ENCODE peak calls at places on chromosomes 11 and 22, in four cellular contexts. One of them, this sample, is unnamed.
A peak's percentile ranks its signal among the peaks of the same experiment; 100 is the strongest.

GRCh38 chr22:38348751-38349496 is 31.7 kb upstream of the CSNK1E start:
- DNase-seq in IMR-90: no peak
- DNase-seq in adrenal gland: peak; percentile 8
- DNase-seq in GM12865: no peak
- DNase-seq in this sample: no peak

GRCh38 chr11:117909611-117910382 is 19.4 kb downstream of the TMPRSS13 start:
- DNase-seq in IMR-90: no peak
- DNase-seq in GM12865: no peak
- DNase-seq in adrenal gland: peak; percentile 75
- DNase-seq in this sample: no peak

GRCh38 chr11:43579919-43580276 is 100.6 kb upstream of the HSD17B12 start:
- DNase-seq in IMR-90: no peak
- DNase-seq in GM12865: no peak
- DNase-seq in adrenal gland: no peak
- DNase-seq in this sample: no peak

GRCh38 chr22:50525104-50525958 is at the start of gene SCO2:
- DNase-seq in adrenal gland: peak; percentile 96
- DNase-seq in IMR-90: peak; percentile 97
- DNase-seq in GM12865: peak; percentile 99
- DNase-seq in this sample: peak; percentile 97

GRCh38 chr11:8356731-8357504 is 93.2 kb upstream of the LMO1 start:
- DNase-seq in IMR-90: no peak
- DNase-seq in adrenal gland: no peak
- DNase-seq in GM12865: no peak
- DNase-seq in this sample: no peak

GRCh38 chr22:29689872-29690213 is 30.0 kb upstream of the CABP7 start:
- DNase-seq in adrenal gland: peak; percentile 71
- DNase-seq in IMR-90: peak; percentile 55
- DNase-seq in GM12865: peak; percentile 21
- DNase-seq in this sample: peak; percentile 86

GRCh38 chr22:23233746-23234408 is 53.6 kb downstream of the BCR start:
- DNase-seq in adrenal gland: no peak
- DNase-seq in GM12865: no peak
- DNase-seq in IMR-90: peak; percentile 92
- DNase-seq in this sample: no peak

GRCh38 chr11:68682531-68682931 is 1.8 kb upstream of the GAL start:
- DNase-seq in IMR-90: peak; percentile 24
- DNase-seq in GM12865: no peak
- DNase-seq in adrenal gland: no peak
- DNase-seq in this sample: peak; percentile 12

GRCh38 chr11:74462009-74462408 is 5.3 kb downstream of the KCNE3 start:
- DNase-seq in IMR-90: no peak
- DNase-seq in adrenal gland: peak; percentile 82
- DNase-seq in GM12865: no peak
- DNase-seq in this sample: no peak

GRCh38 chr11:22690891-22691290 is 24.5 kb downstream of the GAS2 start:
- DNase-seq in adrenal gland: no peak
- DNase-seq in GM12865: no peak
- DNase-seq in IMR-90: no peak
- DNase-seq in this sample: no peak

GRCh38 chr11:108199446-108200321 is 22.8 kb downstream of the NPAT start:
- DNase-seq in adrenal gland: no peak
- DNase-seq in GM12865: peak; percentile 72
- DNase-seq in IMR-90: peak; percentile 68
- DNase-seq in this sample: no peak

GRCh38 chr22:39205344-39206021 is 39.3 kb downstream of the PDGFB start:
- DNase-seq in IMR-90: peak; percentile 78
- DNase-seq in adrenal gland: peak; percentile 59
- DNase-seq in GM12865: peak; percentile 50
- DNase-seq in this sample: no peak

GRCh38 chr11:70524096-70524922 is 126.0 kb downstream of the CTTN start:
- DNase-seq in adrenal gland: no peak
- DNase-seq in GM12865: peak; percentile 13
- DNase-seq in IMR-90: peak; percentile 18
- DNase-seq in this sample: no peak

GRCh38 chr22:40472036-40472435 is 101.6 kb downstream of the SGSM3 start:
- DNase-seq in GM12865: no peak
- DNase-seq in adrenal gland: no peak
- DNase-seq in IMR-90: no peak
- DNase-seq in this sample: no peak

GRCh38 chr22:31346255-31346732 is at the start of gene PATZ1:
- DNase-seq in adrenal gland: peak; percentile 75
- DNase-seq in IMR-90: peak; percentile 72
- DNase-seq in GM12865: peak; percentile 93
- DNase-seq in this sample: peak; percentile 70

GRCh38 chr11:129259950-129260349 is 67.8 kb upstream of the ARHGAP32 start:
- DNase-seq in adrenal gland: no peak
- DNase-seq in IMR-90: no peak
- DNase-seq in GM12865: no peak
- DNase-seq in this sample: no peak

GRCh38 chr22:29480512-29481264 is 670 bp downstream of the NEFH start:
- DNase-seq in IMR-90: peak; percentile 56
- DNase-seq in GM12865: no peak
- DNase-seq in adrenal gland: peak; percentile 82
- DNase-seq in this sample: peak; percentile 80

GRCh38 chr22:49534386-49534785 is 293.3 kb downstream of the BRD1 start:
- DNase-seq in IMR-90: no peak
- DNase-seq in GM12865: no peak
- DNase-seq in adrenal gland: no peak
- DNase-seq in this sample: no peak

GRCh38 chr22:17774928-17775675 is 833 bp upstream of the BID start:
- DNase-seq in IMR-90: no peak
- DNase-seq in GM12865: no peak
- DNase-seq in adrenal gland: no peak
- DNase-seq in this sample: peak; percentile 15

GRCh38 chr22:37396488-37397084 is 30.7 kb downstream of the ELFN2 start:
- DNase-seq in GM12865: no peak
- DNase-seq in IMR-90: no peak
- DNase-seq in adrenal gland: no peak
- DNase-seq in this sample: no peak

GRCh38 chr11:109237636-109238035 is 184.4 kb upstream of the C11orf87 start:
- DNase-seq in GM12865: no peak
- DNase-seq in IMR-90: no peak
- DNase-seq in adrenal gland: no peak
- DNase-seq in this sample: no peak

GRCh38 chr22:44884562-44884961 is 125.2 kb downstream of the PHF21B start:
- DNase-seq in IMR-90: no peak
- DNase-seq in adrenal gland: no peak
- DNase-seq in GM12865: no peak
- DNase-seq in this sample: no peak

GRCh38 chr22:44884968-44885805 is 124.6 kb downstream of the PHF21B start:
- DNase-seq in IMR-90: no peak
- DNase-seq in adrenal gland: peak; percentile 8
- DNase-seq in GM12865: no peak
- DNase-seq in this sample: peak; percentile 11

GRCh38 chr22:44888491-44888941 is 121.3 kb downstream of the PHF21B start:
- DNase-seq in adrenal gland: no peak
- DNase-seq in GM12865: no peak
- DNase-seq in IMR-90: no peak
- DNase-seq in this sample: no peak

GRCh38 chr22:44887941-44888366 is 121.9 kb downstream of the PHF21B start:
- DNase-seq in adrenal gland: no peak
- DNase-seq in IMR-90: no peak
- DNase-seq in GM12865: no peak
- DNase-seq in this sample: no peak

DNA sequence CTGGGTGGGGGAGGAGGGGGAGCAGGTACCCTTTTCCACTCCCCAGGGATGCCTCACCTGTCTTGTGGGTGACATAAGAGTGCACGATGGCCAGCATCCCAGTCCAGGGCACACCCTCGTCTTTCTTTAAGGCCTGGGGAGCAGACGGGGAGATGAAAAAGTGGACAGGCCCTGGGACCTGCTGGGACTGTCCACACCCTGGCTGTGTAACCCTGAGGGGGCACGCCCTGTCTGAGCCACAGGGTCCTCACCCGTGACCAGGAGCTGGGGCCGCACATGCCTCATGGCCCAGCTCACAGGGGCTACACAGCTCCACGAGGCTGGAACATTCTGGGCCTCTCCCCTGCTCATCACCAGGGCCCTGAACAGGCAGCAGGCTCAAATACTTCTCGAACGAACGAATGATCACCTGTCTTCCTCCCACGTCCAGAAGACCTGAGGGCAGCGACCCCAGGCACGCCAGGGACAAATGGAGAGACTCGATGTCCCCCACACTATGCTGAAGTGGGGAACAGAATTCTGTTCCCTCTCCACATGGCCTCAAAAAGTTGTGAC is 123.9 kb downstream of the PHF21B start:
- DNase-seq in adrenal gland: peak; percentile 3
- DNase-seq in GM12865: no peak
- DNase-seq in IMR-90: no peak
- DNase-seq in this sample: peak; percentile 9
- TF ChIP-seq CTCF in adrenal gland: no peak
- TF ChIP-seq CTCF in GM12865: no peak
- TF ChIP-seq CTCF in IMR-90: no peak
- TF ChIP-seq CTCF in this sample: no peak

DNA sequence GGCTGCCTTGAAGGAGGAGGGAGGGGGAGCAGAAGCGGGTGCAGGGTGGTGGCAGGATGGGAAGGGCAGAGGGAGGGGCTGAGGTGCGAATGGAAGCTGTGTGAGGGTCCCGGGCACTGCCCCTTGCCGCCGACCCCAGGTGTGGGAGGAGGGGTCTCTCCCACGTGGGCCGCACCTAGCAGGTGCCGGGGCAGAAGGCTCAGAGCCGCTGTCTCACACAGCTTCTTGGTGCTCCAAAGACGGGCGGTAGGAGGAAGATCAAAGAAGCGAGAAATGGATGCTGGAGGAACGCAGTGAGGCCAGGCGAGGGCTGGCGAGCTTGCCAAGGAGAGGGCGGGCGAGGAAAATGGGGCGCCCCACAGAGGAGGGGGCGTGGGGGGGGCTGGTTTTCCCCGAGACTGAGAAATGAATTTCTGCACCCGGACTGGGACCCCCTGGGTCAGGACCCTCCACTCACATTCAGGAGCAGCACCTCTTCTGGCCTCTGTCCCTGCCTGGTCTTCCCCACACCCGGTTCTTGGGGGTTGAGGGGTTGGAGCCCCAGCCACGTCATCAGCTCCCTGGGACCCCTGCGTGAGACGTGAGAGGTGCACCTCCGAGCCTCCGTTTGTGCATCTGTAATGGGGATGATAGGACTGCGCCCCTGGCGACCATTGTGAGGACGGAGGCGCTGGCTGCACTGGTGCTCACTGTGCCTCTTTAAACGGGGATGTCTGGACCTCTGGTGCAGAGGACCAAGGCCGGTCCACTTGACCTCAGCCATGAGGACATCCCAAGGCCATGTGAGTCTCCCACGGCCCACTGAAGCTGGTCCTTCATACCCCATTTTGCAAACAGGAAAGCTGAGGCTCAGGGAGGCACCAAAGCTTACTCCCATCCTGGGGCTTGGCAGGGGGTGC is 16.8 kb downstream of the LSP1 start:
- DNase-seq in GM12865: no peak
- DNase-seq in adrenal gland: peak; percentile 74
- DNase-seq in IMR-90: no peak
- DNase-seq in this sample: no peak
- TF ChIP-seq CTCF in GM12865: no peak
- TF ChIP-seq CTCF in adrenal gland: peak; percentile 43
- TF ChIP-seq CTCF in IMR-90: no peak
- TF ChIP-seq CTCF in this sample: no peak

GRCh38 chr11:120229451-120230424 is 10.2 kb upstream of the POU2F3 start:
- DNase-seq in GM12865: peak; percentile 33
- DNase-seq in IMR-90: peak; percentile 29
- DNase-seq in adrenal gland: no peak
- DNase-seq in this sample: no peak
- TF ChIP-seq CTCF in GM12865: peak; percentile 55
- TF ChIP-seq CTCF in IMR-90: peak; percentile 59
- TF ChIP-seq CTCF in adrenal gland: peak; percentile 76
- TF ChIP-seq CTCF in this sample: peak; percentile 49

GRCh38 chr11:65452806-65453490 is 30.4 kb downstream of the NEAT1 start:
- DNase-seq in GM12865: no peak
- DNase-seq in IMR-90: peak; percentile 87
- DNase-seq in adrenal gland: peak; percentile 52
- DNase-seq in this sample: no peak

GRCh38 chr11:65454311-65454695 is 31.7 kb downstream of the NEAT1 start:
- DNase-seq in IMR-90: peak; percentile 48
- DNase-seq in adrenal gland: peak; percentile 27
- DNase-seq in GM12865: no peak
- DNase-seq in this sample: no peak

GRCh38 chr11:65456418-65456817 is 33.8 kb downstream of the NEAT1 start:
- DNase-seq in GM12865: no peak
- DNase-seq in adrenal gland: no peak
- DNase-seq in IMR-90: no peak
- DNase-seq in this sample: no peak

GRCh38 chr11:65459552-65459951 is 37.0 kb downstream of the NEAT1 start:
- DNase-seq in IMR-90: no peak
- DNase-seq in adrenal gland: peak; percentile 17
- DNase-seq in GM12865: peak; percentile 70
- DNase-seq in this sample: no peak

GRCh38 chr11:65454696-65455456 is 32.3 kb downstream of the NEAT1 start:
- DNase-seq in IMR-90: peak; percentile 74
- DNase-seq in adrenal gland: peak; percentile 93
- DNase-seq in GM12865: peak; percentile 96
- DNase-seq in this sample: peak; percentile 79
- TF ChIP-seq CTCF in IMR-90: peak; percentile 14
- TF ChIP-seq CTCF in adrenal gland: no peak
- TF ChIP-seq CTCF in GM12865: peak; percentile 17
- TF ChIP-seq CTCF in this sample: no peak

GRCh38 chr11:17635551-17635938 is 83.8 kb upstream of the MYOD1 start:
- DNase-seq in IMR-90: no peak
- DNase-seq in adrenal gland: no peak
- DNase-seq in GM12865: no peak
- DNase-seq in this sample: no peak
- TF ChIP-seq CTCF in IMR-90: no peak
- TF ChIP-seq CTCF in adrenal gland: no peak
- TF ChIP-seq CTCF in GM12865: no peak
- TF ChIP-seq CTCF in this sample: no peak

DNA sequence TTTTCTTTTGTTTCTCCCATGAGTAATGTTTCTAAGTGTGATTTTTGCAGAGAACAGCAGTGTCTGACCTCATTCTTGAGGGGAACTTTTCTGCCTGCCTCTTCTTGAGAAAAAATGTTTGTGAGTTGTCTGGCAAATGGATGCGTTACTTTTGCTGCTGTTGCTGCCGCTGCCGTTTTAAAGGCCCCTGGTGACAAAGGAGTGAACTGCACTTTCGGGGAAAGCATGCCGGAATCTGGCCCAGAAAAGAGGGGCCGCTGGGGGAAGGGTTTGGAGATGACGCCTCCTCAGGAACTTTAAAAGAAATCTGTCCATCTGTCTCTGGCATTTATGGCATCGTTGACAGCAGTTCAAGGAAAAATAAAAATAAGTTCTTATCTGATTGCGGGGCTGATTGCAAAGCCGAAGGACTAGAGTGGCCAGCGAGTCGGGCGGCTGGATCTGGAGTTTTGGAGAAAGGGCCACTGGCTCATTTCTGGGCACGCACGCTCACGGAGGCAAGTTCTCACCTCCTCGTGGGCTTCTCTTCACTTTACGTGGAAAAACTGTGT is 16.5 kb downstream of the ZBTB16 start:
- DNase-seq in GM12865: no peak
- DNase-seq in IMR-90: peak; percentile 24
- DNase-seq in adrenal gland: peak; percentile 83
- DNase-seq in this sample: peak; percentile 67
- TF ChIP-seq CTCF in GM12865: peak; percentile 27
- TF ChIP-seq CTCF in IMR-90: peak; percentile 44
- TF ChIP-seq CTCF in adrenal gland: peak; percentile 85
- TF ChIP-seq CTCF in this sample: peak; percentile 85

GRCh38 chr11:2389344-2390026 is 11.1 kb upstream of the TSSC4 start:
- DNase-seq in GM12865: no peak
- DNase-seq in adrenal gland: no peak
- DNase-seq in IMR-90: no peak
- DNase-seq in this sample: peak; percentile 55
- TF ChIP-seq CTCF in GM12865: no peak
- TF ChIP-seq CTCF in adrenal gland: no peak
- TF ChIP-seq CTCF in IMR-90: no peak
- TF ChIP-seq CTCF in this sample: no peak

GRCh38 chr11:78432058-78432515 is 14.5 kb upstream of the GAB2 start:
- DNase-seq in GM12865: no peak
- DNase-seq in IMR-90: no peak
- DNase-seq in adrenal gland: peak; percentile 37
- DNase-seq in this sample: peak; percentile 52
- TF ChIP-seq CTCF in GM12865: peak; percentile 31
- TF ChIP-seq CTCF in IMR-90: peak; percentile 40
- TF ChIP-seq CTCF in adrenal gland: peak; percentile 43
- TF ChIP-seq CTCF in this sample: peak; percentile 60

This sample was measured in glutamatergic neuron.